ENCODE peak calls at places on chromosomes 4 and X, in six cellular contexts. One of them, this sample, is unnamed.

GRCh38 chr4:118124977-118125376 is 90.7 kb downstream of the NDST3 start:
- DNase-seq in NCI-H1092: no peak
- DNase-seq in HT-29: no peak
- DNase-seq in activated T-cell treated with anti-CD3 and anti-CD28 coated beads, Interleukin-2, amount 50 U/mL, for 72 hours: no peak
- DNase-seq in PC-9: no peak
- DNase-seq in HEK293T: no peak
- DNase-seq in this sample: no peak

GRCh38 chrX:8191022-8191421 is 20.0 kb upstream of the VCX2 start:
- DNase-seq in HEK293T: no peak
- DNase-seq in HT-29: peak; percentile 56
- DNase-seq in PC-9: peak; percentile 85
- DNase-seq in NCI-H1092: no peak
- DNase-seq in activated T-cell treated with anti-CD3 and anti-CD28 coated beads, Interleukin-2, amount 50 U/mL, for 72 hours: no peak
- DNase-seq in this sample: no peak

GRCh38 chrX:74534569-74535038 is 79.8 kb downstream of the RLIM start:
- DNase-seq in HEK293T: no peak
- DNase-seq in PC-9: no peak
- DNase-seq in activated T-cell treated with anti-CD3 and anti-CD28 coated beads, Interleukin-2, amount 50 U/mL, for 72 hours: peak; percentile 36
- DNase-seq in NCI-H1092: no peak
- DNase-seq in HT-29: no peak
- DNase-seq in this sample: no peak

GRCh38 chr4:3384771-3385701 is 56.7 kb upstream of the HGFAC start:
- DNase-seq in PC-9: no peak
- DNase-seq in activated T-cell treated with anti-CD3 and anti-CD28 coated beads, Interleukin-2, amount 50 U/mL, for 72 hours: no peak
- DNase-seq in NCI-H1092: no peak
- DNase-seq in HT-29: no peak
- DNase-seq in HEK293T: no peak
- DNase-seq in this sample: no peak

GRCh38 chr4:153497988-153498967 is 32.1 kb downstream of the TMEM131L start:
- DNase-seq in HEK293T: no peak
- DNase-seq in activated T-cell treated with anti-CD3 and anti-CD28 coated beads, Interleukin-2, amount 50 U/mL, for 72 hours: no peak
- DNase-seq in NCI-H1092: no peak
- DNase-seq in HT-29: no peak
- DNase-seq in PC-9: no peak
- DNase-seq in this sample: no peak

GRCh38 chr4:165381821-165382373 is 3.1 kb downstream of the CPE start:
- DNase-seq in activated T-cell treated with anti-CD3 and anti-CD28 coated beads, Interleukin-2, amount 50 U/mL, for 72 hours: no peak
- DNase-seq in NCI-H1092: no peak
- DNase-seq in HT-29: no peak
- DNase-seq in PC-9: no peak
- DNase-seq in HEK293T: no peak
- DNase-seq in this sample: peak; percentile 52

GRCh38 chr4:27666943-27667342 is 806.3 kb downstream of the STIM2 start:
- DNase-seq in activated T-cell treated with anti-CD3 and anti-CD28 coated beads, Interleukin-2, amount 50 U/mL, for 72 hours: no peak
- DNase-seq in HT-29: peak; percentile 16
- DNase-seq in NCI-H1092: no peak
- DNase-seq in PC-9: no peak
- DNase-seq in HEK293T: peak; percentile 6
- DNase-seq in this sample: no peak

GRCh38 chr4:159435561-159436023 is 332.7 kb downstream of the RAPGEF2 start:
- DNase-seq in PC-9: no peak
- DNase-seq in activated T-cell treated with anti-CD3 and anti-CD28 coated beads, Interleukin-2, amount 50 U/mL, for 72 hours: no peak
- DNase-seq in NCI-H1092: no peak
- DNase-seq in HT-29: no peak
- DNase-seq in HEK293T: no peak
- DNase-seq in this sample: no peak

GRCh38 chrX:80578518-80579105 is 158.4 kb downstream of the TENT5D start:
- DNase-seq in HT-29: peak; percentile 52
- DNase-seq in activated T-cell treated with anti-CD3 and anti-CD28 coated beads, Interleukin-2, amount 50 U/mL, for 72 hours: no peak
- DNase-seq in PC-9: no peak
- DNase-seq in HEK293T: peak; percentile 31
- DNase-seq in NCI-H1092: no peak
- DNase-seq in this sample: peak; percentile 5

GRCh38 chrX:39450578-39450977 is 647.2 kb downstream of the BCOR start:
- DNase-seq in HT-29: no peak
- DNase-seq in HEK293T: no peak
- DNase-seq in PC-9: no peak
- DNase-seq in NCI-H1092: no peak
- DNase-seq in activated T-cell treated with anti-CD3 and anti-CD28 coated beads, Interleukin-2, amount 50 U/mL, for 72 hours: no peak
- DNase-seq in this sample: no peak

GRCh38 chrX:120575379-120576114 is 14.8 kb upstream of the CUL4B start:
- DNase-seq in HEK293T: no peak
- DNase-seq in activated T-cell treated with anti-CD3 and anti-CD28 coated beads, Interleukin-2, amount 50 U/mL, for 72 hours: no peak
- DNase-seq in PC-9: no peak
- DNase-seq in HT-29: no peak
- DNase-seq in NCI-H1092: no peak
- DNase-seq in this sample: no peak

GRCh38 chr4:133320576-133321170 is 171.6 kb downstream of the PCDH10 start:
- DNase-seq in activated T-cell treated with anti-CD3 and anti-CD28 coated beads, Interleukin-2, amount 50 U/mL, for 72 hours: no peak
- DNase-seq in HEK293T: peak; percentile 53
- DNase-seq in HT-29: peak; percentile 50
- DNase-seq in PC-9: peak; percentile 8
- DNase-seq in NCI-H1092: no peak
- DNase-seq in this sample: peak; percentile 20

GRCh38 chr4:113384600-113384999 is 335.1 kb downstream of the ANK2 start:
- DNase-seq in activated T-cell treated with anti-CD3 and anti-CD28 coated beads, Interleukin-2, amount 50 U/mL, for 72 hours: no peak
- DNase-seq in PC-9: no peak
- DNase-seq in HEK293T: no peak
- DNase-seq in HT-29: peak; percentile 40
- DNase-seq in NCI-H1092: no peak
- DNase-seq in this sample: no peak

GRCh38 chr4:113094802-113095201 is 45.3 kb downstream of the ANK2 start:
- DNase-seq in PC-9: no peak
- DNase-seq in HEK293T: peak; percentile 20
- DNase-seq in NCI-H1092: no peak
- DNase-seq in activated T-cell treated with anti-CD3 and anti-CD28 coated beads, Interleukin-2, amount 50 U/mL, for 72 hours: no peak
- DNase-seq in HT-29: peak; percentile 50
- DNase-seq in this sample: peak; percentile 64

GRCh38 chr4:6742989-6743388 is 27.0 kb downstream of the BLOC1S4 start:
- DNase-seq in HEK293T: no peak
- DNase-seq in NCI-H1092: no peak
- DNase-seq in PC-9: no peak
- DNase-seq in activated T-cell treated with anti-CD3 and anti-CD28 coated beads, Interleukin-2, amount 50 U/mL, for 72 hours: no peak
- DNase-seq in HT-29: no peak
- DNase-seq in this sample: no peak